ENCODE peak calls at places on chromosomes 13 and 19, in six cellular contexts. R, P, N, K, L and J are unnamed samples.

GRCh38 chr13:46698015-46698414 is 98.9 kb downstream of the ESD start:
- DNase-seq in R (no peak), P (peak; percentile 36), N (no peak), K (no peak), L (peak; percentile 44), J (no peak)

GRCh38 chr19:3585301-3586123 is at the start of gene GIPC3:
- DNase-seq in R (no peak), P (no peak), N (no peak), K (no peak), L (no peak), J (no peak)

GRCh38 chr19:46839752-46840151 is 10.9 kb downstream of the AP2S1 start:
- DNase-seq in R (no peak), P (peak; percentile 64), N (no peak), K (no peak), L (peak; percentile 44), J (no peak)

GRCh38 chr19:16385821-16386220 is 61.2 kb downstream of the KLF2 start:
- DNase-seq in R (no peak), P (no peak), N (no peak), K (no peak), L (no peak), J (no peak)

GRCh38 chr19:6138066-6138465 is 2.6 kb downstream of the ACSBG2 start:
- DNase-seq in R (peak; percentile 28), P (no peak), N (no peak), K (peak; percentile 50), L (no peak), J (no peak)

GRCh38 chr19:13834308-13834790 is 39.1 kb downstream of the ZSWIM4 start:
- DNase-seq in R (no peak), P (no peak), N (no peak), K (no peak), L (no peak), J (no peak)

GRCh38 chr13:32098275-32098674 is 66.7 kb downstream of the FRY start:
- DNase-seq in R (no peak), P (no peak), N (no peak), K (no peak), L (no peak), J (no peak)

GRCh38 chr13:113176822-113177221 is 18.4 kb downstream of the PROZ start:
- DNase-seq in R (no peak), P (no peak), N (no peak), K (no peak), L (no peak), J (no peak)

GRCh38 chr13:21033866-21034601 is 27.4 kb downstream of the LATS2 start:
- DNase-seq in R (no peak), P (no peak), N (no peak), K (no peak), L (peak; percentile 57), J (no peak)

GRCh38 chr13:110716235-110716505 is 2.7 kb downstream of the ING1 start:
- DNase-seq in R (peak; percentile 51), P (peak; percentile 55), N (peak; percentile 29), K (no peak), L (peak; percentile 51), J (peak; percentile 40)

GRCh38 chr19:41701401-41702075 is 6.9 kb upstream of the CEACAM5 start:
- DNase-seq in R (no peak), P (peak; percentile 65), N (peak; percentile 20), K (no peak), L (peak; percentile 31), J (peak; percentile 46)

GRCh38 chr13:30870049-30870884 is 35.8 kb upstream of the MEDAG start:
- DNase-seq in R (peak; percentile 100), P (peak; percentile 67), N (peak; percentile 77), K (peak; percentile 93), L (peak; percentile 42), J (peak; percentile 51)

GRCh38 chr19:2047449-2048103 is 3.5 kb downstream of the MKNK2 start:
- DNase-seq in R (peak; percentile 67), P (peak; percentile 66), N (no peak), K (no peak), L (peak; percentile 82), J (peak; percentile 54)

GRCh38 chr13:109293166-109293565 is 493.2 kb downstream of the IRS2 start:
- DNase-seq in R (no peak), P (no peak), N (no peak), K (no peak), L (no peak), J (no peak)

GRCh38 chr13:110398564-110399507 is 91.8 kb downstream of the COL4A2 start:
- DNase-seq in R (peak; percentile 89), P (no peak), N (no peak), K (no peak), L (no peak), J (no peak)

GRCh38 chr19:3699071-3699740 is 1.1 kb downstream of the PIP5K1C start:
- DNase-seq in R (peak; percentile 66), P (peak; percentile 48), N (peak; percentile 39), K (peak; percentile 54), L (no peak), J (peak; percentile 45)

GRCh38 chr19:29260477-29261317 is 47.7 kb upstream of the UQCRFS1 start:
- DNase-seq in R (no peak), P (peak; percentile 29), N (peak; percentile 60), K (no peak), L (no peak), J (peak; percentile 51)

GRCh38 chr19:15378529-15379082 is 981 bp downstream of the AKAP8 start:
- DNase-seq in R (peak; percentile 70), P (peak; percentile 57), N (peak; percentile 73), K (no peak), L (peak; percentile 59), J (peak; percentile 70)

GRCh38 chr13:84571264-84571663 is 689.0 kb upstream of the SLITRK1 start:
- DNase-seq in R (no peak), P (no peak), N (no peak), K (no peak), L (no peak), J (no peak)

GRCh38 chr13:84570831-84571230 is 688.6 kb upstream of the SLITRK1 start:
- DNase-seq in R (no peak), P (no peak), N (no peak), K (no peak), L (no peak), J (no peak)

DNA sequence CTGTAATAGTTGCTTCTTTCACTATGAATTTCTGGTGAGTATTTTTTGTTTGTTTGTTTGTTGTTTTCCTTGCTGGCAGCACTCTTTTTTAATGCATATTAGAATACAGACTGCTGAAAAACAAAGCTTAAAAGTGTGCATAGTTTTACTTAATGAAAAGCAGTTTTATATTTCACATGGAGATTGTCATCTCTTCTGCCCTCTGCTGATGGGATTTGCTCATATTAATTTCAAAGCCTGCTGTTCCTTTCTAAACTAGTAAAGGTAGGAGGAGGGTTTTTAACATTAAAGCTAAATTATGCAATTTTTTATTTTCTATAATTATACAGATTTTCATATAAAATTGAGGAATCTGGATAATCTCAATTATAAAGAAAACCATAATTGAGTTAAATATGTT is 692.6 kb upstream of the SLITRK1 start:
- DNase-seq in R (no peak), P (no peak), N (no peak), K (no peak), L (no peak), J (no peak)
- TF ChIP-seq CTCF in R (no peak), P (no peak), N (peak; percentile 52), K (peak; percentile 31), L (no peak), J (no peak)

DNA sequence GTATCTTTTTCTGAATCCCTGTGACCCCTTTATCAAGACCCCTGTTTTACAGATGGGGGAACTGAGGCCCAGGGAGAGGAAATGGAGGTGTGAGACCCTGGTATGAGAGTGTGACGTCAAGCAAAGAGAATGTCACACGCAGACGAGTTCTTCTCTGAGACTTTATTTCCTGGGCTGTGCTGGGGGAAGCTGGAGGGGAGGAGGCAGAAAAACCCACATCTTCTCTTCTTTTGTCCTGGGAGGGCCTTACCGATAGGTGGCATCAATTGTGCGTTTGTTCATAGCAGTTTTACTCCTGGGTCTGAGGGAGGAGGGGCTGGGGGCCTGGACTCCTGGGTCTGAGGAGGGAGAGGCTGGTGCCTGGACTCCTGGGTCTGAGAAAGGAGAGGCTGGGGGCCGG is 4.9 kb upstream of the KLK15 start:
- DNase-seq in R (no peak), P (no peak), N (peak; percentile 49), K (no peak), L (no peak), J (no peak)
- TF ChIP-seq CTCF in R (no peak), P (no peak), N (peak; percentile 68), K (no peak), L (no peak), J (no peak)

DNA sequence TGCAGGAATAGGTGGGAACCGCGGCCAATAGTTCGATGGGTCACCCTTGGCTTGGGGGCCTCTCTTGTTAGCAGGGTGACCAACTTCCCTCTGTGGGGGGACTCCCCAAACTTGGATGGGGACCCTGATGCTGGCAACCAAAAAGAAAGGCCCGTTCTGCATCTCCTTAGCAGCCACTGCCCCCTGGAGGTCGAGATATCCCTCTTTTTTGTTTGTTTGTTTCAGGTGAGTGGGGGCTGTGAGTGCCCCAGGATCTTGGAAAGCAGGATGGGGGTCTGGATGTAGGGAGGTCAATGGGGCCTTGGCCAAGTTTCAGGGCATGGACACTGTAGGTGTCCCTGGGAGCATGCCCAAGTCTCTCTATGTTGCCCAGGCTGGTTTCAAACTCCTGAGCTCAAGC is 7.7 kb upstream of the CRTC1 start:
- DNase-seq in R (no peak), P (no peak), N (peak; percentile 48), K (no peak), L (no peak), J (peak; percentile 50)
- TF ChIP-seq CTCF in R (peak; percentile 58), P (peak; percentile 28), N (peak; percentile 81), K (peak; percentile 43), L (no peak), J (peak; percentile 32)

GRCh38 chr19:49811328-49811727 is 1.8 kb downstream of the FUZ start:
- DNase-seq in R (no peak), P (no peak), N (no peak), K (no peak), L (no peak), J (no peak)

GRCh38 chr19:49814010-49814409 is 918 bp upstream of the FUZ start:
- DNase-seq in R (no peak), P (no peak), N (no peak), K (no peak), L (no peak), J (no peak)

GRCh38 chr19:49809987-49810389 is 3.1 kb downstream of the FUZ start:
- DNase-seq in R (no peak), P (no peak), N (no peak), K (no peak), L (no peak), J (no peak)

GRCh38 chr19:49812452-49812996 is 568 bp downstream of the FUZ start:
- DNase-seq in R (no peak), P (no peak), N (peak; percentile 10), K (no peak), L (no peak), J (no peak)

DNA sequence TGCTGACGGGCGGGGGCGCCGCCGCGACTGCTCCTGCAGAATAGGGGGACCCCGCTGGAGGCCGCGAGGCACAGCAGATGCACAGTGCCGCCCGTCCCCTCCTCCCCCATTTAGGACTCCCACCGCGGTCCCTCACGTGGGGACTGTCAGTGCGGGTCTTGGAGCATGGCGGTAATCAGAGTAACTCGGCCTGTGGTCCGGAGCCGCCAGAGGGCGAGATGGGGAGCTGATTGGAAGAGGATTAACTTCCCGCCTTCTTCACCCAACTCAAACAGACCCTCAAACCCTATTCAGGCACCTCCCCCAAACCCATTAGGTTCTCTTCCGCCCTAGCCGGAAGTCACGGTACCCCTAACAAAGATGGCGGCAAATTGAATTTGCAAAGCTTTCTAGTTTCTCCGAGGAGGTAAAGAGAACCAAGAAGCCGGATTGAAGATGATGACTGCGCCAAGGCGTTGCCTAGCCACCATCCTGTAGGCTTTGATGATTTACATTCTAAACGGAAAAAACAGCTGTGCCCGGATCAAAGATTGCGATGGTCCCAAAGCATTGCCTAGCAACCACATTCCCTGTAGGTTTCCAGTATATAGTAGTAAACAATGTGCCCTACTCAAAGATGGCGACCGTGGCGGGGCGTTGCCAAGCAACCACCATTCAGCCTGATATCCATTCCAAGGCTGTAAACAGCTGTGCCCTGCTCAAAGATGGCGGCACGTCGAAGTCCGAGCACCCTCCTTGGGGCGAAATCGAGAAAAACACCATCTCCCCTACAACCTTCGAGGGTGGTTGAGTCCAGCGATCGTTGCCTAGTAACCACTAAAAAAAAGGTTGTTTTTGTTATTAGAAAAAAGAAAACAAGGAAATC is at the start of gene FUZ:
- DNase-seq in R (peak; percentile 99), P (peak; percentile 97), N (peak; percentile 99), K (peak; percentile 96), L (peak; percentile 97), J (peak; percentile 98)
- TF ChIP-seq CTCF in R (peak; percentile 25), P (no peak), N (peak; percentile 71), K (peak; percentile 15), L (no peak), J (no peak)